ENCODE peak calls at places on chromosomes 13 and 19, in eight cellular contexts. I, G, T, B, Q, A, W and N are unnamed samples.

GRCh38 chr13:77338961-77339401 is 12.1 kb upstream of the MYCBP2 start:
- DNase-seq in I (no peak), G (no peak), T (no peak), B (no peak), Q (no peak), A (no peak), W (no peak), N (no peak)

GRCh38 chr13:99436013-99436412 is 65.3 kb upstream of the TM9SF2 start:
- DNase-seq in I (no peak), G (no peak), T (no peak), B (no peak), Q (no peak), A (no peak), W (no peak), N (no peak)

GRCh38 chr19:48964205-48965032 is 690 bp upstream of the FTL start:
- DNase-seq in I (peak; percentile 30), G (no peak), T (no peak), B (peak; percentile 63), Q (peak; percentile 43), A (peak; percentile 41), W (no peak), N (no peak)

GRCh38 chr13:113493315-113493951 is 2.9 kb upstream of the DCUN1D2 start:
- DNase-seq in I (no peak), G (no peak), T (no peak), B (peak; percentile 67), Q (peak; percentile 97), A (peak; percentile 50), W (no peak), N (no peak)

GRCh38 chr19:6556480-6556879 is 25.7 kb downstream of the TNFSF9 start:
- DNase-seq in I (no peak), G (no peak), T (no peak), B (no peak), Q (peak; percentile 65), A (no peak), W (no peak), N (no peak)

GRCh38 chr13:20399515-20399914 is 126.1 kb downstream of the CRYL1 start:
- DNase-seq in I (no peak), G (no peak), T (no peak), B (no peak), Q (no peak), A (no peak), W (peak; percentile 18), N (no peak)

GRCh38 chr19:13748169-13748884 is 16.0 kb upstream of the MRI1 start:
- DNase-seq in I (no peak), G (no peak), T (peak; percentile 37), B (peak; percentile 18), Q (peak; percentile 63), A (peak; percentile 38), W (no peak), N (no peak)

GRCh38 chr19:6236310-6237291 is 43.2 kb downstream of the MLLT1 start:
- DNase-seq in I (peak; percentile 29), G (peak; percentile 55), T (peak; percentile 42), B (no peak), Q (no peak), A (peak; percentile 98), W (no peak), N (no peak)

GRCh38 chr19:5096536-5096935 is 127.6 kb downstream of the KDM4B start:
- DNase-seq in I (no peak), G (no peak), T (no peak), B (no peak), Q (no peak), A (no peak), W (no peak), N (no peak)

GRCh38 chr19:35268546-35269424 is at the start of gene USF2:
- DNase-seq in I (peak; percentile 78), G (peak; percentile 86), T (peak; percentile 81), B (peak; percentile 97), Q (peak; percentile 62), A (peak; percentile 79), W (peak; percentile 76), N (peak; percentile 51)

GRCh38 chr13:112161441-112162301 is 94.7 kb downstream of the SOX1 start:
- DNase-seq in I (no peak), G (no peak), T (no peak), B (no peak), Q (no peak), A (no peak), W (no peak), N (no peak)

GRCh38 chr19:543912-544608 is at the start of gene GZMM:
- DNase-seq in I (no peak), G (no peak), T (no peak), B (no peak), Q (no peak), A (no peak), W (no peak), N (peak; percentile 69)

GRCh38 chr13:46289260-46289955 is 77.7 kb downstream of the LRRC63 start:
- DNase-seq in I (no peak), G (no peak), T (no peak), B (no peak), Q (no peak), A (no peak), W (no peak), N (no peak)

GRCh38 chr19:29760752-29761502 is 45.9 kb upstream of the C19orf12 start:
- DNase-seq in I (no peak), G (no peak), T (no peak), B (no peak), Q (no peak), A (no peak), W (no peak), N (no peak)

GRCh38 chr19:14347999-14348889 is 33.0 kb upstream of the ADGRE5 start:
- DNase-seq in I (peak; percentile 62), G (peak; percentile 75), T (peak; percentile 34), B (peak; percentile 76), Q (peak; percentile 25), A (peak; percentile 63), W (peak; percentile 77), N (peak; percentile 57)

GRCh38 chr13:109276261-109276660 is 510.1 kb downstream of the IRS2 start:
- DNase-seq in I (no peak), G (no peak), T (no peak), B (no peak), Q (no peak), A (no peak), W (no peak), N (no peak)

GRCh38 chr13:25490236-25490635 is 118.5 kb downstream of the ATP8A2 start:
- DNase-seq in I (no peak), G (no peak), T (no peak), B (no peak), Q (no peak), A (no peak), W (no peak), N (no peak)

GRCh38 chr13:25489238-25489637 is 117.5 kb downstream of the ATP8A2 start:
- DNase-seq in I (no peak), G (no peak), T (no peak), B (no peak), Q (peak; percentile 12), A (no peak), W (no peak), N (no peak)

GRCh38 chr13:25493930-25494707 is 122.3 kb downstream of the ATP8A2 start:
- DNase-seq in I (no peak), G (no peak), T (no peak), B (no peak), Q (no peak), A (no peak), W (no peak), N (no peak)

GRCh38 chr13:25494708-25495411 is 123.1 kb downstream of the ATP8A2 start:
- DNase-seq in I (no peak), G (no peak), T (no peak), B (no peak), Q (no peak), A (no peak), W (no peak), N (no peak)
- TF ChIP-seq CTCF in I (no peak), G (no peak), T (no peak), B (no peak), Q (no peak), A (no peak), W (no peak), N (no peak)

DNA sequence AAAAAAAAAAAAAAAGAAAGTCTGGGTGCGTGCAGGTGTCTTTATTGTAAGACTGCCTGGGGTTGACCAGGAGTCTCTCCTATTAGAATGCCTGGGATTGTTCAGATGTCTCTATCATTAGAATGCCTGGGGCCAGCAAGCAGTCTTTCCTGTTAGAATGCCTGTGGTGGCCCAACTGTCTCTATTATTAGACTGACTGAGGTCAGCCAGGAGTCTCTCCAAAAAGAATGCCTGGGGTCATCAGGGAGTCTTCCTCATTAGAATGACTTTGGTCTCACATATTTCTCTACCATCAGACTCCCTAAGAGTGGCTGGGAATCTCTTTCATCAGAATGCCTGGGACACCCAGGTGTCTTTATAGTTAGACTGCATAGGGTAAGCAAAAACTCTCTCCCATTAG is 1577.5 kb downstream of the UQCRFS1 start:
- DNase-seq in I (no peak), G (no peak), T (no peak), B (no peak), Q (no peak), A (no peak), W (no peak), N (no peak)
- H3K9me3 ChIP-seq in I (peaks cover 43% of the 10 kb centered on the region), G (peaks cover 57% of the 10 kb centered on the region), T (no peaks in the 10 kb centered on the region), B (peaks cover 55% of the 10 kb centered on the region), Q (no peaks in the 10 kb centered on the region), A (peaks cover 17% of the 10 kb centered on the region), W (peaks cover 6% of the 10 kb centered on the region), N (peaks cover 53% of the 10 kb centered on the region)

DNA sequence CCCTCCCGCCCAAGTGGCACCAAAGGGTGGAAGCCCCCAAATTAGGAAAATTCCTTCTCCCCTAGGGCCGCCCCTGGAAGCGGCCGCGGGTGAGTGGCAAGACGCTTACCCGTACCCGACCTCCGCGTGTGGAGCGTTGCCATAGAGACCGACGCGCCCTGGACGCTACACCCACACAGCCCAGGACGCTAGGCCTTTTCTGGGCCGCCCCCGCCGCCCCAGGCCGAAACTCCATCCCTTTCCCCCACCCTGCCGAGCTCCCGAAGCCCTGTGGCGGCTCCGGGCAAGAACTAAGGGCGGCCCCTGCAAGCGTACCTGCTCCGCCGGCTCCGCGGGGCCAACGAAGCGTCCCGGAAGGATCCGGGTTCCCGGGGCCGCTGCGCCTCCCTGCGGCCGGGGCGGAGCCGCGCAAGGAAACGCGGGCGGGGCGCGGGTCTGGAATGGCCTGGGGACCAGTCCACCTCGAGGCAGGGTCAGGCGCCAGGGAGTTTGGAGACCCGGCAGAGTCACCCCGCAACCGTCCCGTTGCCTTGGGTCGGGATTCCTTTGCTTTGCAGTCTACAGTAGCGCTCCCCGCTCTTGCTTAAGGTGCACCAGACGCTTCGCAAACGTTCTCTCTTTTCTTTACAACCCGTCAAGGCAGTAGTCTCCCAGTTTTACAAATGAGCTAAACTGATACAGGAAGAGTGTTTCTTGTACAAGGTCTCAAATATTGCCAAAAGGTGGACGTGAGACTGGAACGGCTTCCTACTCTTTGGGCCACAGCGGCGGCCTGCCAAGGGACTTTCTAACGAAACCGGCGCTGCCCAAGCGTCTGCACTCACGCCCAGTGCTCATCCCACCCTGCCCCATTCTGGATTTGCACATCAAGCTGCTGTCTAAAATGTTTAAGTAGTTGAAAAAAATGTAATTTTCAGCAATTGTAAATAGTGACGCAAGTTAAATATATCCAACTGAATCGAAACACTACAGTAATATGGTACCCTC is at the start of gene NEK5:
- DNase-seq in I (peak; percentile 58), G (peak; percentile 73), T (peak; percentile 53), B (peak; percentile 70), Q (peak; percentile 56), A (peak; percentile 68), W (peak; percentile 78), N (peak; percentile 32)
- TF ChIP-seq CTCF in I (peak; percentile 85), G (peak; percentile 85), T (peak; percentile 26), B (peak; percentile 65), Q (peak; percentile 73), A (peak; percentile 80), W (peak; percentile 85), N (peak; percentile 70)

DNA sequence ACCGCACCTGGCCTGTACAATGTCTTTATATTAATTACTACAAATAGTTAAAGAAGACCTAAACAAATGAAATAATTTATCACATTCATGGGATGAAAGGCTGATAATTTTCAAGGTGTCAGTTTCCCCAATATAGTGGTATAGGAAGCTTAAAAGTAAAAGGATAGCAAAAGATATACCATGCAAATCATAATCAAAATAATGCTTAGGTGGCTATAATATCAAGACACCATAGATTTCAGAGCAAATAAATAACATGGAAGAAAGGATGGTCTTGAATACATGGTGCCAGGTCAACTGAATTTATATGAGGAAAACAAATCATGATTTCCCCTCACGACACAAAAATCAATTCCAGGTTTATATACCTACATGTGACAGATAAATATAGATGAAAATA is 4.8 kb downstream of the ZNF790 start:
- DNase-seq in I (no peak), G (no peak), T (no peak), B (no peak), Q (no peak), A (no peak), W (no peak), N (no peak)
- H3K9me3 ChIP-seq in I (peaks cover 83% of the 10 kb centered on the region), G (peaks cover 81% of the 10 kb centered on the region), T (peaks cover 16% of the 10 kb centered on the region), B (peaks cover 97% of the 10 kb centered on the region), Q (peaks cover 5% of the 10 kb centered on the region), A (peaks cover 51% of the 10 kb centered on the region), W (peaks cover 71% of the 10 kb centered on the region), N (peaks cover 86% of the 10 kb centered on the region)